ENCODE peak calls at places on chromosomes 13 and 19, in six cellular contexts. D, V, L, S, O and R are unnamed samples.

GRCh38 chr13:76830805-76831204 is 55.4 kb downstream of the KCTD12 start:
- DNase-seq in O (no peak), S (no peak), L (no peak), D (no peak), V (no peak), R (peak; percentile 65)

GRCh38 chr13:95573226-95573625 is 20.7 kb downstream of the CLDN10 start:
- DNase-seq in V (no peak), O (no peak), D (no peak), S (no peak), L (no peak), R (no peak)

GRCh38 chr13:53105477-53105876 is 76.9 kb downstream of the OLFM4 start:
- DNase-seq in D (no peak), S (no peak), L (no peak), O (no peak), V (no peak), R (no peak)

GRCh38 chr13:22931576-22931975 is 249.2 kb upstream of the SGCG start:
- DNase-seq in D (no peak), L (no peak), V (no peak), O (no peak), S (no peak), R (no peak)

GRCh38 chr13:30869491-30869890 is 36.6 kb upstream of the MEDAG start:
- DNase-seq in D (no peak), S (no peak), V (no peak), L (no peak), O (no peak), R (no peak)

GRCh38 chr13:111898956-111899713 is 167.8 kb upstream of the SOX1 start:
- DNase-seq in O (peak; percentile 17), D (no peak), L (no peak), S (no peak), V (no peak), R (no peak)

GRCh38 chr19:3285647-3286176 is 61.3 kb downstream of the CELF5 start:
- DNase-seq in D (no peak), L (peak; percentile 64), O (peak; percentile 65), S (no peak), V (no peak), R (no peak)

GRCh38 chr19:50410109-50410508 is 8.6 kb upstream of the SPIB start:
- DNase-seq in S (no peak), O (no peak), V (no peak), D (no peak), L (no peak), R (no peak)

GRCh38 chr19:41792513-41793413 is 3.6 kb upstream of the CEACAM3 start:
- DNase-seq in S (no peak), D (no peak), L (peak; percentile 66), O (no peak), V (peak; percentile 60), R (no peak)

GRCh38 chr13:49346460-49346859 is 97.4 kb downstream of the CAB39L start:
- DNase-seq in S (no peak), L (no peak), O (no peak), D (no peak), V (no peak), R (no peak)

GRCh38 chr13:72920097-72920496 is 138.2 kb downstream of the PIBF1 start:
- DNase-seq in S (no peak), D (no peak), O (no peak), V (no peak), L (no peak), R (peak; percentile 28)

GRCh38 chr13:42992585-42993122 is 613 bp upstream of the EPSTI1 start:
- DNase-seq in O (no peak), L (no peak), V (peak; percentile 7), D (no peak), S (no peak), R (no peak)

GRCh38 chr19:39304701-39305571 is 8.7 kb downstream of the IFNL1 start:
- DNase-seq in L (no peak), O (peak; percentile 80), V (no peak), D (no peak), S (no peak), R (no peak)

GRCh38 chr13:76009491-76009890 is 373.4 kb downstream of the LMO7 start:
- DNase-seq in V (no peak), O (peak; percentile 48), D (no peak), S (no peak), L (no peak), R (no peak)

GRCh38 chr13:30835442-30835841 is 70.6 kb upstream of the MEDAG start:
- DNase-seq in D (no peak), O (no peak), S (no peak), L (peak; percentile 78), V (no peak), R (no peak)

GRCh38 chr19:48445256-48445605 is 552 bp upstream of the GRWD1 start:
- DNase-seq in S (peak; percentile 77), O (peak; percentile 72), D (peak; percentile 88), V (peak; percentile 91), L (no peak), R (peak; percentile 77)

GRCh38 chr13:99403458-99403971 is 96.3 kb upstream of the GPR183 start:
- DNase-seq in D (no peak), O (no peak), V (peak; percentile 40), L (peak; percentile 68), S (no peak), R (no peak)

GRCh38 chr19:46890423-46891170 is 29.8 kb downstream of the ARHGAP35 start:
- DNase-seq in V (no peak), L (peak; percentile 55), D (no peak), O (peak; percentile 86), S (no peak), R (no peak)

GRCh38 chr13:113470073-113470472 is 16.8 kb upstream of the ADPRHL1 start:
- DNase-seq in V (no peak), L (no peak), O (no peak), S (no peak), D (no peak), R (no peak)

GRCh38 chr19:55068803-55069136 is 5.8 kb upstream of the RDH13 start:
- DNase-seq in V (no peak), L (no peak), S (no peak), D (no peak), O (no peak), R (no peak)

GRCh38 chr19:55694656-55695491 is 19.8 kb downstream of the EPN1 start:
- DNase-seq in D (no peak), S (no peak), O (peak; percentile 31), V (no peak), L (no peak), R (no peak)

GRCh38 chr19:23440207-23440606 is 44.9 kb upstream of the ZNF91 start:
- DNase-seq in O (no peak), L (no peak), V (peak; percentile 21), D (no peak), S (no peak), R (no peak)

GRCh38 chr13:109412232-109412935 is 374.0 kb downstream of the IRS2 start:
- DNase-seq in L (peak; percentile 60), D (no peak), V (peak; percentile 96), S (no peak), O (peak; percentile 82), R (peak; percentile 29)

GRCh38 chr13:46961719-46962118 is 64.9 kb upstream of the HTR2A start:
- DNase-seq in S (no peak), O (no peak), V (no peak), D (no peak), L (no peak), R (no peak)